ENCODE peak calls at places on chromosomes 1 and 21, in four cellular contexts. One of them, this sample, is unnamed.

GRCh38 chr21:37073417-37074194 is 552 bp downstream of the TTC3 start:
- DNase-seq in Caco-2: peak
- DNase-seq in A549: no peak
- DNase-seq in NT2/D1: no peak
- DNase-seq in this sample: peak

GRCh38 chr1:244100691-244101453 is 49.8 kb downstream of the ZBTB18 start:
- DNase-seq in NT2/D1: no peak
- DNase-seq in Caco-2: no peak
- DNase-seq in A549: no peak
- DNase-seq in this sample: no peak

GRCh38 chr1:54758678-54759348 is 5.5 kb downstream of the PARS2 start:
- DNase-seq in NT2/D1: no peak
- DNase-seq in A549: no peak
- DNase-seq in Caco-2: no peak
- DNase-seq in this sample: no peak

GRCh38 chr1:57094749-57095148 is 128.9 kb upstream of the C8B start:
- DNase-seq in A549: no peak
- DNase-seq in NT2/D1: no peak
- DNase-seq in Caco-2: no peak
- DNase-seq in this sample: no peak

GRCh38 chr1:77900687-77901293 is 12.4 kb downstream of the NEXN start:
- DNase-seq in Caco-2: peak
- DNase-seq in A549: peak
- DNase-seq in NT2/D1: peak
- DNase-seq in this sample: no peak

GRCh38 chr21:44849616-44850130 is 23.8 kb downstream of the PTTG1IP start:
- DNase-seq in NT2/D1: no peak
- DNase-seq in Caco-2: peak
- DNase-seq in A549: no peak
- DNase-seq in this sample: no peak

GRCh38 chr1:90476411-90476810 is 240.7 kb downstream of the BARHL2 start:
- DNase-seq in A549: no peak
- DNase-seq in Caco-2: no peak
- DNase-seq in NT2/D1: no peak
- DNase-seq in this sample: no peak

GRCh38 chr1:247448107-247448778 is 9.7 kb downstream of the OR2B11 start:
- DNase-seq in NT2/D1: peak
- DNase-seq in A549: peak
- DNase-seq in Caco-2: peak
- DNase-seq in this sample: no peak

GRCh38 chr1:104991702-104992101 is 1242.0 kb downstream of the AMY1C start:
- DNase-seq in A549: no peak
- DNase-seq in NT2/D1: no peak
- DNase-seq in Caco-2: no peak
- DNase-seq in this sample: no peak

GRCh38 chr1:232440325-232441059 is 189.4 kb downstream of the SIPA1L2 start:
- DNase-seq in Caco-2: no peak
- DNase-seq in A549: no peak
- DNase-seq in NT2/D1: no peak
- DNase-seq in this sample: no peak

GRCh38 chr1:204366759-204367158 is 7.0 kb upstream of the PLEKHA6 start:
- DNase-seq in NT2/D1: no peak
- DNase-seq in A549: peak
- DNase-seq in Caco-2: no peak
- DNase-seq in this sample: no peak

GRCh38 chr1:41045740-41046139 is 24.2 kb upstream of the SLFNL1 start:
- DNase-seq in NT2/D1: no peak
- DNase-seq in Caco-2: no peak
- DNase-seq in A549: no peak
- DNase-seq in this sample: no peak

GRCh38 chr1:169048043-169048442 is 58.4 kb upstream of the ATP1B1 start:
- DNase-seq in NT2/D1: no peak
- DNase-seq in A549: no peak
- DNase-seq in Caco-2: no peak
- DNase-seq in this sample: no peak

GRCh38 chr21:35294231-35294898 is 245.3 kb upstream of the RUNX1 start:
- DNase-seq in A549: no peak
- DNase-seq in Caco-2: peak
- DNase-seq in NT2/D1: no peak
- DNase-seq in this sample: no peak

GRCh38 chr1:224205438-224205840 is 22.4 kb downstream of the DEGS1 start:
- DNase-seq in NT2/D1: no peak
- DNase-seq in A549: no peak
- DNase-seq in Caco-2: no peak
- DNase-seq in this sample: peak

GRCh38 chr1:121519042-121519755 is 334.4 kb downstream of the SRGAP2C start:
- DNase-seq in A549: peak
- DNase-seq in Caco-2: no peak
- DNase-seq in NT2/D1: peak
- DNase-seq in this sample: peak

GRCh38 chr21:32611471-32611997 is 643 bp downstream of the CFAP298 start:
- DNase-seq in NT2/D1: no peak
- DNase-seq in Caco-2: no peak
- DNase-seq in A549: peak
- DNase-seq in this sample: peak

GRCh38 chr1:3610165-3610822 is 1.0 kb downstream of the MEGF6 start:
- DNase-seq in NT2/D1: no peak
- DNase-seq in Caco-2: no peak
- DNase-seq in A549: no peak
- DNase-seq in this sample: no peak

GRCh38 chr21:39472786-39473185 is 21.0 kb downstream of the SH3BGR start:
- DNase-seq in A549: no peak
- DNase-seq in Caco-2: no peak
- DNase-seq in NT2/D1: no peak
- DNase-seq in this sample: no peak

GRCh38 chr21:33266784-33267135 is 593 bp downstream of the IL10RB start:
- DNase-seq in Caco-2: no peak
- DNase-seq in NT2/D1: no peak
- DNase-seq in A549: no peak
- DNase-seq in this sample: no peak

GRCh38 chr1:99657213-99658030 is 11.5 kb downstream of the PALMD start:
- DNase-seq in A549: no peak
- DNase-seq in NT2/D1: no peak
- DNase-seq in Caco-2: no peak
- DNase-seq in this sample: no peak

GRCh38 chr1:6820899-6821298 is 35.6 kb downstream of the CAMTA1 start:
- DNase-seq in NT2/D1: no peak
- DNase-seq in A549: no peak
- DNase-seq in Caco-2: no peak
- DNase-seq in this sample: no peak